ENCODE peak calls at places on chromosome 16, in four cellular contexts. O is CD8-positive, alpha-beta T cell; J is tibial artery; Z is GM06990. W is an unnamed sample.
A peak's percentile ranks its signal among the peaks of the same experiment; 100 is the strongest.

GRCh38 chr16:67546761-67547422 is 15.4 kb upstream of the CTCF start:
- DNase-seq in O (peak; percentile 69), J (peak; percentile 82), Z (peak; percentile 76), W (peak; percentile 82)

GRCh38 chr16:66261826-66262225 is 104.7 kb upstream of the CDH5 start:
- DNase-seq in O (no peak), J (no peak), Z (no peak), W (no peak)

GRCh38 chr16:68077866-68078725 is 7.1 kb upstream of the NFATC3 start:
- DNase-seq in O (no peak), J (no peak), Z (no peak), W (no peak)

GRCh38 chr16:55663770-55664677 is 8.2 kb downstream of the SLC6A2 start:
- DNase-seq in O (no peak), J (peak; percentile 12), Z (no peak), W (no peak)

GRCh38 chr16:67268136-67268579 is 11.2 kb upstream of the PLEKHG4 start:
- DNase-seq in O (no peak), J (peak; percentile 83), Z (no peak), W (no peak)

GRCh38 chr16:29760567-29761279 is 14.9 kb upstream of the C16orf54 start:
- DNase-seq in O (no peak), J (no peak), Z (no peak), W (no peak)

GRCh38 chr16:21646721-21647561 is 5.5 kb downstream of the IGSF6 start:
- DNase-seq in O (peak; percentile 58), J (no peak), Z (peak; percentile 81), W (peak; percentile 65)

GRCh38 chr16:64469906-64470702 is 651.8 kb downstream of the CDH11 start:
- DNase-seq in O (no peak), J (no peak), Z (no peak), W (no peak)

GRCh38 chr16:2825899-2826298 is 4.2 kb upstream of the ZG16B start:
- DNase-seq in O (no peak), J (peak; percentile 47), Z (no peak), W (no peak)

GRCh38 chr16:57355898-57356414 is 2.6 kb upstream of the CCL22 start:
- DNase-seq in O (no peak), J (no peak), Z (no peak), W (no peak)

GRCh38 chr16:1297413-1297773 is 12.0 kb upstream of the UBE2I start:
- DNase-seq in O (no peak), J (no peak), Z (no peak), W (no peak)

GRCh38 chr16:12917246-12917645 is 15.8 kb downstream of the SHISA9 start:
- DNase-seq in O (no peak), J (no peak), Z (no peak), W (no peak)

GRCh38 chr16:5428932-5429331 is 331.3 kb upstream of the EEF2KMT start:
- DNase-seq in O (no peak), J (no peak), Z (no peak), W (no peak)

GRCh38 chr16:17529982-17530760 is 59.4 kb upstream of the XYLT1 start:
- DNase-seq in O (peak; percentile 1), J (no peak), Z (peak; percentile 22), W (peak; percentile 52)

GRCh38 chr16:25297151-25297787 is 39.6 kb upstream of the ZKSCAN2 start:
- DNase-seq in O (no peak), J (no peak), Z (no peak), W (no peak)

GRCh38 chr16:21608647-21609328 is 9.4 kb downstream of the METTL9 start:
- DNase-seq in O (no peak), J (no peak), Z (peak; percentile 9), W (no peak)

DNA sequence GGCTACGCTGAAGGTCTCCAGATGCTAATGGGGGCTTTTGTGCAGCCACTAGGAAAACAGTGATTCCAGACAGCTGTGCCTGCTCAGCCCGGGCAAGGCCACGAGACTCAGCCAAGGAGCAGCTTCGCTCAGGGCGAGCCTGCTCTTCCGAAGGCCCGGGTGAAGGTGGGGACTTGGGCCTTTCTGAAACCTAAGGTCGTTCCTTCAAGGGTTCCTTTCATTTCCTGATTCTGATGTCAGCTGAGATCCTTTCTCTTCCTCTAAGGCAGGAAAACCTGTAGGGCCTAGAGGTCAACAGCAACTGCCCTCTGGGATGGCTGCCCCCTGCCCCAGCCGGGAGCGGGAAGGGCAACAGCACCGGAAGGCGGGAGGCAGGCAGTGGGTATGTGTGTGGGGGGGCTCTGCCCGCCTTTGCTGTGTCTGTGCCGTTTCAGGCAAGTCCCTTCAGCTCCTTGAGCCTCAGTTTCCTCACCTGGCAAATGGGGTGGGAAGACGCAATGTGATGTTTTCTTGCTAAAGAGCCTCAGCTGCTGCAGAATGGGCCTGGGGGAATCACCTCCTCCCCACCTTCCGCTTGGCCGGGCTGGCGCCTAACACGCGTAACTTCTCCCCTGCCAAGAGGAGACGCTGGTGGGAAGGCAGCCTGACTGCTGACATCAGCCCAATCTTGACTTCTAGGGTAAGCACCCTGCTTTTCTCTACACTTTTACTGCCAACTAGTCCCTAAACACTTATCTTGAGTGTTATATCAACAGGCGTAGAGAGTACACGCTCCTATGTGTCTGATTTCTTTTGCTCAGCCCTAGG is 32.8 kb downstream of the IRF8 start:
- DNase-seq in O (no peak), J (no peak), Z (no peak), W (no peak)
- TF ChIP-seq CTCF in O (no peak), J (no peak), Z (no peak), W (peak; percentile 24)

GRCh38 chr16:88656291-88656980 is 5.6 kb upstream of the CYBA start:
- DNase-seq in O (no peak), J (no peak), Z (no peak), W (no peak)
- TF ChIP-seq CTCF in O (no peak), J (no peak), Z (no peak), W (no peak)

DNA sequence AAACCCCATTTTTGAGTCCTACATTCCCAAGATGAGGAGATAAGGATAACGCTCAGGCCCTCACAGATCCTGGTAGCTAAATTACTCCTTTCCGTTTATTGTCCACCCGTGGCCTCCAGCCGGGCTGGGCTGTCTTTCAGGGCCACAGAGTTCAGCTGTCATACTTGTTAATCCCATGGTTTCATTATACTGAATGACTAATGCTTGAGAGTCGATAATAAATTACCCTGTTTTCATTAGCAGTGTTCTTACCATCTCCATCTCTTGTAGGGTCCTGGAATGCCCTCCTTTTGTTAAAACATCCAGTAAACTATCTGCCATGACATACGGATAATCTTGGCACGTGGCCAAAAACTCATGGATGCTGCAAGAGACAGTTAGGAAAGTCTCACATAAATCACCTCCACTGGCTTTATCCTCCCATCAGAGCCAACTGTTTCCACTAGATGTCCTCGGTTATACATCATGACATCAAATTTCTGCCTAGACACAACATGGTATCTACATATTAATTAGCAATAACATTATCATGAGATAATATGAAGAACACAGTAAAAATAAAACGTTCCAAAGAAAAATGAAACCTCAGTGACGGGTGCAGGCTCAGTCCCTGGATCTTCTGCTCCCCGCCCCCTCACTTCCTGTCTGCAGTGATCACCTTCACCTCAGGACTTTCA is 45.3 kb downstream of the BRD7 start:
- DNase-seq in O (no peak), J (no peak), Z (no peak), W (no peak)
- TF ChIP-seq CTCF in O (peak; percentile 2), J (no peak), Z (peak; percentile 33), W (peak; percentile 31)

DNA sequence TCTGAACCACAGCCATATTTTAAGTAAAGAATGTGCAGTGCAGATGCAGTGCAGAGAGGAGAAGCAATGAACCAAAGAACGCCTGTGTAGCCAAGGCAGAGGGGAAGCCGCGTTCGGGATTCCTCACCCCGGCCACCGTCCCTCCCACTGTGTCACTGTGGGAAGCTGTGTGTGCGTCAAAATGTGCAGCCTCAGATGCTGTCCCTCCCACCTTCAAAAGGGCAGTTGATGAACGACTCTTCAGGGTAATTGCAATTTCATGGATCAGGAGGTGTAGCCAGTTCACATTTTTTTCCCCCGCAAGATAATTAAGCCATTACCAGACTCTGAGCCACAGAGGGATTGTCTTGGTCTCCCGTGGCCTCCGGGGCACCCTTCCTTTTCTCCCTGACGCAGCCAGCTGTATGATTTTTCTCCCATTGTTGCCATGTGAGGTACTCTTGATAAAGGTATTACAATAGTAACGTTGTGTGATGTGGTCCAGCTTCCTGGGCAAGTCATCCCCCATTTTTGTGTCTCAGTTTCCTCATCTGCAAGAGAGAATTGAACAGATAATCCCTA is 190.0 kb downstream of the FOXL1 start:
- DNase-seq in O (no peak), J (peak; percentile 31), Z (no peak), W (no peak)
- TF ChIP-seq CTCF in O (no peak), J (no peak), Z (no peak), W (no peak)

DNA sequence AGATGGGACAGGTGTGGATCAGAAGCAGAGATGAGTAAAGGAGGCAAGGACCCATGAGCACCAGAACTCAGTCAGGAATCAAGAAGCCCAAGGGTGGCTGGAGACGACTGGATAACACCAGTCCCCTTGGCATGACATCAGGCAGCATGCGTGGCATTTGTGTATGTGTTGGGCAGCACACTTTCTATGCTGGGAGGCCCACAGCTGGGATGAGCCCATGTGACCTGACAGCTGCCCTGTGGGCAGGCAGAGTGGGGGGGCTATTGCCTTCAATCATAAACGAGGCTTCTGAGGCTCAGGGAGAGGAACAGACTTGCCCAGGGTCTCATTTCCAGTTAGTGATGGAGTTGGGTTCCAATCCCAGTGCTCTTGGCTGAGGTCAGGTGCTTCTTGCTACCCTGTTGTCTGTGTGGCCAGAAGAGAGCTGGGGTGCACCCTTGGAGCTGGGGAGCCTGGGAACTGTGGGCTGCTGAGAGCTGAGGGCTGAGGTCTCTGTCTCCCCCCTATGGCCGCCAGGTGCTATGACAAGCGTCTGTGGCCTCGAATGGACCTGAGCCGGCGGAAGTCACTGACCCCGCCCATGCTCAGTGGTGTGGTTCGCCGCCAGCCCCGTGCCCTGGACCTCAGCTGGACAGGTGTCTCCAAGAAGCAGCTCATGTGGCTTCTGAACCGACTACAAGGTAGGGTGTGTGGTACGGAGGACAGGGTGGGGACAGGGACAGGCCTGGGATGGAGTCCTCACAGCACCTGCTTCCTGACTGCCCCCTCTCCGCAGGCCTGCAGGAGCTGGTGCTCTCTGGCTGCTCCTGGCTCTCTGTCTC is 7.1 kb upstream of the ORAI3 start:
- DNase-seq in O (peak; percentile 43), J (peak; percentile 80), Z (peak; percentile 76), W (peak; percentile 90)
- TF ChIP-seq CTCF in O (peak; percentile 80), J (peak; percentile 74), Z (peak; percentile 97), W (peak; percentile 91)

DNA sequence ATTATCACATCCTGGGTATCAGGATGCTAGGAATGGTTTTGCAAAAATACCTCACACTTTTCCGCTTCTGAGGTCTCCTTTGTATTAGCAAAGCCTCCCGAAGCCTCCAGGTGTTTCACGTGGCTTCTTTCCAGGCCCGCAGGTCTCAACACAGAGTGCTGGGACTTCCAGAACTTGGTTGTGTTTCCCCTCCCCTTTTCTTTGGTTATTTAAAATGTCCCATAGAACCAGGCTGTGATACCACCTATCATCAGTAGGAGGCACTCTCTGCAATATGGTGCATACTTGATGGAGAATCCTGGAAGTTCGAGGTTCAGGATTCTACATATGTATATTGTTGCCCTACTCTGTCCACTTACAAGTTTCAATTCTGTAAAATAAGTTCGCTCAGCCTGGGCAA is 28.8 kb downstream of the ATP2C2 start:
- DNase-seq in O (no peak), J (no peak), Z (no peak), W (no peak)
- TF ChIP-seq CTCF in O (no peak), J (no peak), Z (peak; percentile 35), W (peak; percentile 6)

DNA sequence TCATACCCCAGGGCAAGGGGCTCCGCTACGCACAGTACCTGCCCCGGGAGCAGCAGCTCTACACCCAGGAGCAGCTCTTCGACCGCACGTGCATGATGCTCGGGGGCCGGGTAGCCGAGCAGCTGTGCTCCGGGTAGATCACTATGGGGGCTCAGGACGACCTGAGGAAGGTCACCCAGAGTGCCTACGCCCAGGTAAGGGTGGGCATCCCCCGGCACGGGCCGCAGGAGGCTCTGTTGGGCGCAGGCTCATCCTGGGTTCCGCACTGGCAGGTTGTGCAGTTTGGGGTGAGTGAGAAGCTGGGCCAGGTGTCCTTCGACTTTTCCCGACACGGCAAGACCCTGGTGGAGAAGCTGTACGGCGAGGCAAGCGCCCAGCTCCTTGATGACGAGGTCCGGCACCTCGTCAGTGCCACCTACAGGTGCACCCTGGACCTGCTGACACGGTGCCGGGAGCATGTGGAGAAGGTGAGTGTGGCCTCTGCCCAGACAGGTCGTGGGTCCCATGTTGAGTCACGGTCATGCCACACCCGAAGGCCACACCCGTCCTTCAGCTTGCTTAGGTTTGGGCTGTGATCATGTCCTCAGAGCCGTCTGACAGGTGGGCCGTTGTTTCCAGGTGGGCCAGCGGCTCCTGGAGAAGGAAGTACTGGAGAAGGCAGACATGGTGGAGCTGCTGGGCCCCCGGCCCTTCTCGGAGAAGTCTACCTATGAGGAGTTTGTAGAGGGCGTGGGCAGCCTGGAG is 19.3 kb downstream of the DBNDD1 start:
- DNase-seq in O (no peak), J (no peak), Z (no peak), W (no peak)
- TF ChIP-seq CTCF in O (no peak), J (no peak), Z (no peak), W (peak; percentile 30)

W was measured in GM13977.